ENCODE peak calls at places on chromosomes 11 and 22, in four cellular contexts. One of them, this sample, is unnamed.

GRCh38 chr22:47094861-47095330 is 332.4 kb downstream of the TBC1D22A start:
- DNase-seq in IMR-90: no peak
- DNase-seq in H1: no peak
- DNase-seq in mesendoderm: no peak
- DNase-seq in this sample: no peak

GRCh38 chr11:90134420-90135003 is at the start of gene NAALAD2:
- DNase-seq in IMR-90: peak; percentile 9
- DNase-seq in H1: peak; percentile 65
- DNase-seq in mesendoderm: peak; percentile 72
- DNase-seq in this sample: peak; percentile 80

GRCh38 chr11:47349521-47350095 is 2.9 kb downstream of the MYBPC3 start:
- DNase-seq in IMR-90: no peak
- DNase-seq in H1: no peak
- DNase-seq in mesendoderm: no peak
- DNase-seq in this sample: no peak

GRCh38 chr22:50061141-50061823 is 3.2 kb upstream of the TTLL8 start:
- DNase-seq in IMR-90: no peak
- DNase-seq in H1: no peak
- DNase-seq in mesendoderm: no peak
- DNase-seq in this sample: no peak

GRCh38 chr22:23152238-23153114 is 7.2 kb downstream of the RAB36 start:
- DNase-seq in IMR-90: no peak
- DNase-seq in H1: no peak
- DNase-seq in mesendoderm: no peak
- DNase-seq in this sample: no peak

GRCh38 chr11:3095712-3096361 is 38.6 kb upstream of the CARS1 start:
- DNase-seq in IMR-90: peak; percentile 91
- DNase-seq in H1: no peak
- DNase-seq in mesendoderm: peak; percentile 63
- DNase-seq in this sample: no peak

GRCh38 chr11:81749245-81749644 is 984.4 kb downstream of the FAM181B start:
- DNase-seq in IMR-90: no peak
- DNase-seq in H1: no peak
- DNase-seq in mesendoderm: no peak
- DNase-seq in this sample: no peak

GRCh38 chr22:44086759-44087158 is 62.7 kb downstream of the PARVB start:
- DNase-seq in IMR-90: no peak
- DNase-seq in H1: no peak
- DNase-seq in mesendoderm: no peak
- DNase-seq in this sample: no peak

GRCh38 chr22:30305906-30306628 is 16.8 kb upstream of the CASTOR1 start:
- DNase-seq in IMR-90: no peak
- DNase-seq in H1: no peak
- DNase-seq in mesendoderm: no peak
- DNase-seq in this sample: no peak

GRCh38 chr11:78022397-78023396 is at the start of gene KCTD14:
- DNase-seq in IMR-90: no peak
- DNase-seq in H1: no peak
- DNase-seq in mesendoderm: peak; percentile 86
- DNase-seq in this sample: peak; percentile 86

GRCh38 chr11:79236541-79236971 is 204.3 kb downstream of the TENM4 start:
- DNase-seq in IMR-90: peak; percentile 99
- DNase-seq in H1: no peak
- DNase-seq in mesendoderm: peak; percentile 33
- DNase-seq in this sample: no peak

GRCh38 chr11:73439002-73439843 is 63.0 kb downstream of the RELT start:
- DNase-seq in IMR-90: peak; percentile 22
- DNase-seq in H1: no peak
- DNase-seq in mesendoderm: no peak
- DNase-seq in this sample: no peak

GRCh38 chr22:23504522-23504921 is 75.6 kb downstream of the IGLL1 start:
- DNase-seq in IMR-90: no peak
- DNase-seq in H1: no peak
- DNase-seq in mesendoderm: no peak
- DNase-seq in this sample: no peak

GRCh38 chr22:33476716-33477115 is 418.5 kb upstream of the SYN3 start:
- DNase-seq in IMR-90: peak; percentile 43
- DNase-seq in H1: no peak
- DNase-seq in mesendoderm: peak; percentile 52
- DNase-seq in this sample: no peak

GRCh38 chr22:39527481-39527961 is 5.0 kb downstream of the RPS19BP1 start:
- DNase-seq in IMR-90: peak; percentile 27
- DNase-seq in H1: no peak
- DNase-seq in mesendoderm: peak; percentile 63
- DNase-seq in this sample: peak; percentile 48

GRCh38 chr11:117799634-117800033 is 2.6 kb upstream of the DSCAML1 start:
- DNase-seq in IMR-90: no peak
- DNase-seq in H1: no peak
- DNase-seq in mesendoderm: no peak
- DNase-seq in this sample: no peak

GRCh38 chr11:66314561-66315497 is 2.0 kb downstream of the CD248 start:
- DNase-seq in IMR-90: no peak
- DNase-seq in H1: no peak
- DNase-seq in mesendoderm: no peak
- DNase-seq in this sample: no peak

GRCh38 chr11:74842967-74843366 is 94.3 kb downstream of the RNF169 start:
- DNase-seq in IMR-90: no peak
- DNase-seq in H1: no peak
- DNase-seq in mesendoderm: no peak
- DNase-seq in this sample: peak; percentile 49

GRCh38 chr11:128686745-128687177 is 7.1 kb upstream of the FLI1 start:
- DNase-seq in IMR-90: peak; percentile 50
- DNase-seq in H1: no peak
- DNase-seq in mesendoderm: peak; percentile 62
- DNase-seq in this sample: peak; percentile 59

GRCh38 chr11:12478743-12479142 is 101.4 kb downstream of the PARVA start:
- DNase-seq in IMR-90: peak; percentile 51
- DNase-seq in H1: no peak
- DNase-seq in mesendoderm: no peak
- DNase-seq in this sample: no peak

GRCh38 chr11:35678471-35678870 is 15.9 kb downstream of the TRIM44 start:
- DNase-seq in IMR-90: no peak
- DNase-seq in H1: no peak
- DNase-seq in mesendoderm: peak; percentile 21
- DNase-seq in this sample: no peak

GRCh38 chr22:50684986-50685385 is 12.4 kb downstream of the SHANK3 start:
- DNase-seq in IMR-90: peak; percentile 39
- DNase-seq in H1: no peak
- DNase-seq in mesendoderm: no peak
- DNase-seq in this sample: no peak

GRCh38 chr11:8258771-8259170 is 4.9 kb downstream of the LMO1 start:
- DNase-seq in IMR-90: peak; percentile 26
- DNase-seq in H1: no peak
- DNase-seq in mesendoderm: no peak
- DNase-seq in this sample: peak; percentile 19

GRCh38 chr11:122733301-122733686 is 77.8 kb downstream of the UBASH3B start:
- DNase-seq in IMR-90: peak; percentile 92
- DNase-seq in H1: no peak
- DNase-seq in mesendoderm: no peak
- DNase-seq in this sample: no peak

GRCh38 chr11:22703040-22703439 is 36.6 kb downstream of the GAS2 start:
- DNase-seq in IMR-90: peak; percentile 77
- DNase-seq in H1: no peak
- DNase-seq in mesendoderm: peak; percentile 76
- DNase-seq in this sample: no peak

GRCh38 chr11:45107051-45107450 is 39.4 kb upstream of the PRDM11 start:
- DNase-seq in IMR-90: no peak
- DNase-seq in H1: no peak
- DNase-seq in mesendoderm: no peak
- DNase-seq in this sample: no peak

GRCh38 chr22:49354516-49355205 is 473.0 kb downstream of the BRD1 start:
- DNase-seq in IMR-90: no peak
- DNase-seq in H1: no peak
- DNase-seq in mesendoderm: peak; percentile 66
- DNase-seq in this sample: no peak

GRCh38 chr11:123434262-123434661 is 4.2 kb downstream of the GRAMD1B start:
- DNase-seq in IMR-90: peak; percentile 22
- DNase-seq in H1: no peak
- DNase-seq in mesendoderm: peak; percentile 88
- DNase-seq in this sample: peak; percentile 65

GRCh38 chr22:46758867-46759290 is 3.6 kb upstream of the TBC1D22A start:
- DNase-seq in IMR-90: peak; percentile 63
- DNase-seq in H1: peak; percentile 61
- DNase-seq in mesendoderm: peak; percentile 96
- DNase-seq in this sample: peak; percentile 74

GRCh38 chr11:118705796-118706545 is 26.5 kb upstream of the TREH start:
- DNase-seq in IMR-90: no peak
- DNase-seq in H1: no peak
- DNase-seq in mesendoderm: peak; percentile 37
- DNase-seq in this sample: no peak

GRCh38 chr22:42379961-42380537 is 52.2 kb downstream of the NFAM1 start:
- DNase-seq in IMR-90: no peak
- DNase-seq in H1: no peak
- DNase-seq in mesendoderm: no peak
- DNase-seq in this sample: no peak

GRCh38 chr11:120004723-120005122 is 133.2 kb downstream of the TRIM29 start:
- DNase-seq in IMR-90: no peak
- DNase-seq in H1: no peak
- DNase-seq in mesendoderm: no peak
- DNase-seq in this sample: no peak

GRCh38 chr11:68965901-68966868 is 14.6 kb downstream of the MRGPRD start:
- DNase-seq in IMR-90: no peak
- DNase-seq in H1: no peak
- DNase-seq in mesendoderm: no peak
- DNase-seq in this sample: no peak

GRCh38 chr11:95089620-95090542 is at the start of gene ENDOD1:
- DNase-seq in IMR-90: peak; percentile 74
- DNase-seq in H1: no peak
- DNase-seq in mesendoderm: peak; percentile 88
- DNase-seq in this sample: peak; percentile 83

GRCh38 chr11:122115520-122116343 is at the start of gene BLID:
- DNase-seq in IMR-90: peak; percentile 46
- DNase-seq in H1: no peak
- DNase-seq in mesendoderm: peak; percentile 70
- DNase-seq in this sample: peak; percentile 73

GRCh38 chr22:39013923-39014722 is at the start of gene APOBEC3C:
- DNase-seq in IMR-90: peak; percentile 90
- DNase-seq in H1: no peak
- DNase-seq in mesendoderm: peak; percentile 87
- DNase-seq in this sample: peak; percentile 71

GRCh38 chr11:76781046-76781801 is 1.9 kb upstream of the TSKU start:
- DNase-seq in IMR-90: no peak
- DNase-seq in H1: no peak
- DNase-seq in mesendoderm: peak; percentile 76
- DNase-seq in this sample: no peak

GRCh38 chr11:120352405-120352804 is 16.2 kb downstream of the ARHGEF12 start:
- DNase-seq in IMR-90: no peak
- DNase-seq in H1: no peak
- DNase-seq in mesendoderm: no peak
- DNase-seq in this sample: no peak

GRCh38 chr22:37371491-37371890 is 55.8 kb downstream of the ELFN2 start:
- DNase-seq in IMR-90: no peak
- DNase-seq in H1: no peak
- DNase-seq in mesendoderm: no peak
- DNase-seq in this sample: no peak

GRCh38 chr22:37377927-37378326 is 49.4 kb downstream of the ELFN2 start:
- DNase-seq in IMR-90: no peak
- DNase-seq in H1: no peak
- DNase-seq in mesendoderm: no peak
- DNase-seq in this sample: no peak

GRCh38 chr22:37373451-37373850 is 53.8 kb downstream of the ELFN2 start:
- DNase-seq in IMR-90: no peak
- DNase-seq in H1: no peak
- DNase-seq in mesendoderm: no peak
- DNase-seq in this sample: no peak

GRCh38 chr22:37371911-37372310 is 55.4 kb downstream of the ELFN2 start:
- DNase-seq in IMR-90: no peak
- DNase-seq in H1: no peak
- DNase-seq in mesendoderm: no peak
- DNase-seq in this sample: no peak

DNA sequence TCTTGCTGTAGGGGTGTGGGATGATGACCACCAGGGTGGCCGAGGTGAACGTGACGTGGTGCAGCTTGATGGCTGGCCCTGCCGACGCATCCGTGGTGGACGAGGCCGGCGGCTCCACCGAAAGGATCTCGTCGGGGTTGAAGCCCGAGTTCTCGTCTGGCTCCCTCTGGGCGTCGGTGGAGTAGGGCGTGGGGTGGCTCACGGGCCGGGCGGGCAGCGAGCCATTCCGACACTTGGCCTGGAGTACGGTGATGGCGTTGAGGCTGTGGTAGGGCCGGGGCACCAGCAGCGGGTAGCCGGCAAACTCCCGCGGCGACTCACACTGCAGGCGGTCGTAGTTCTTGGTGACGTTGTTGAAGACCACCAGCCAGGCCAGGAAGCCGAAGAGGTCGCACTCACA is 52.7 kb downstream of the ELFN2 start:
- DNase-seq in IMR-90: no peak
- DNase-seq in H1: no peak
- DNase-seq in mesendoderm: no peak
- DNase-seq in this sample: no peak
- H3K4me1 ChIP-seq in IMR-90: peaks cover 11% of the 10 kb centered on the region
- H3K4me1 ChIP-seq in H1: no peaks in the 10 kb centered on the region
- H3K4me1 ChIP-seq in mesendoderm: no peaks in the 10 kb centered on the region
- H3K4me1 ChIP-seq in this sample: no peaks in the 10 kb centered on the region

DNA sequence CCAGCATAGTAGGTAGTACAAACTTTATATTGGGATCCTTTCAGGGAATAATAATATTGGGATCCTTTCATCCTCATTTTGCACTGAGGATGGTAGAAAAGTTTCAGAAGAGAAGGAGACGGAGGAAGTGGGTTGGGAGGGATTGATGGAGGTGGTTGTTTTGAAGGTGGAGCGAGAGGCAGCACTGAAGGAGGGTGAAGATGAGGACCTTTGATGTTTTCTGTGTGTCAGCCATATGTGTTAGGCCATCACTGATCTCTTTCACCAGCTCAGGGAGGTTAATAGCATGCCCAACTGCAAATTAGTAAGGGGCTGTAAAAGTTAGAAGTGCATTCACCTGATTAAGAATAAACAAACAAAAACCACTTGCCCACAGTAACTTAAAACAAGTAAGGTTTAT is 275.5 kb upstream of the B3GAT1 start:
- DNase-seq in IMR-90: no peak
- DNase-seq in H1: no peak
- DNase-seq in mesendoderm: no peak
- DNase-seq in this sample: no peak
- H4K5ac ChIP-seq in IMR-90: no peak overlapping the region
- H4K5ac ChIP-seq in H1: no peak overlapping the region
- H4K5ac ChIP-seq in mesendoderm: no peak overlapping the region
- H4K5ac ChIP-seq in this sample: no peak overlapping the region

GRCh38 chr11:111419181-111419580 is 40.1 kb upstream of the POU2AF1 start:
- DNase-seq in IMR-90: no peak
- DNase-seq in H1: no peak
- DNase-seq in mesendoderm: no peak
- DNase-seq in this sample: no peak
- H3K4me1 ChIP-seq in IMR-90: peaks cover 9% of the 10 kb centered on the region
- H3K4me1 ChIP-seq in H1: no peaks in the 10 kb centered on the region
- H3K4me1 ChIP-seq in mesendoderm: no peaks in the 10 kb centered on the region
- H3K4me1 ChIP-seq in this sample: no peaks in the 10 kb centered on the region

GRCh38 chr11:132590986-132591385 is 941.3 kb downstream of the OPCML start:
- DNase-seq in IMR-90: no peak
- DNase-seq in H1: no peak
- DNase-seq in mesendoderm: no peak
- DNase-seq in this sample: no peak
- H4K5ac ChIP-seq in IMR-90: no peak overlapping the region
- H4K5ac ChIP-seq in H1: no peak overlapping the region
- H4K5ac ChIP-seq in mesendoderm: no peak overlapping the region
- H4K5ac ChIP-seq in this sample: no peak overlapping the region

GRCh38 chr11:1832181-1832988 is 2.4 kb upstream of the SYT8 start:
- DNase-seq in IMR-90: no peak
- DNase-seq in H1: no peak
- DNase-seq in mesendoderm: peak; percentile 26
- DNase-seq in this sample: peak; percentile 72
- H3K4me1 ChIP-seq in IMR-90: peaks cover 8% of the 10 kb centered on the region
- H3K4me1 ChIP-seq in H1: no peaks in the 10 kb centered on the region
- H3K4me1 ChIP-seq in mesendoderm: no peaks in the 10 kb centered on the region
- H3K4me1 ChIP-seq in this sample: no peaks in the 10 kb centered on the region